ENCODE peak calls at places on chromosomes 16 and 17, in ten cellular contexts. V is amniotic stem cell; I is germinal center; Y is mucosa of gallbladder; L is NCI-H2171 treated with DMSO at 0.1 percent for 48 hours; H is Calu3; W is sigmoid colon; S is stimulated activated CD4-positive, alpha-beta T cell treated with anti-CD3 and anti-CD28 coated beads, Interleukin-1b, Interleukin-23, amount 100 ng/mL, for 1 hour; T is ACHN; J is stimulated activated CD8-positive, alpha-beta memory T cell treated with anti-CD3 and anti-CD28 coated beads, Interleukin-4, amount 100 ng/mL, for 4 hours. R is an unnamed sample.

GRCh38 chr16:53530046-53530445 is 27.0 kb upstream of the AKTIP start:
- DNase-seq in V (no peak), I (no peak), Y (no peak), L (peak), H (no peak), W (no peak), S (no peak), T (no peak), J (no peak), R (no peak)

GRCh38 chr17:36544320-36545092 is at the start of gene GGNBP2:
- DNase-seq in V (peak), I (peak), Y (peak), L (peak), H (peak), W (peak), S (peak), T (peak), J (peak), R (peak)

GRCh38 chr16:77548766-77549165 is 113.9 kb upstream of the ADAMTS18 start:
- DNase-seq in V (no peak), I (no peak), Y (no peak), L (no peak), H (no peak), W (no peak), S (no peak), T (no peak), J (no peak), R (no peak)

GRCh38 chr16:57977418-57978069 is 6.6 kb upstream of the CNGB1 start:
- DNase-seq in V (no peak), I (no peak), Y (no peak), L (no peak), H (no peak), W (no peak), S (no peak), T (peak), J (no peak), R (no peak)

GRCh38 chr17:78125976-78126894 is 2.3 kb downstream of the TMC6 start:
- DNase-seq in V (no peak), I (no peak), Y (no peak), L (peak), H (no peak), W (no peak), S (no peak), T (no peak), J (no peak), R (no peak)

GRCh38 chr16:8590811-8591210 is 500 bp upstream of the TMEM114 start:
- DNase-seq in V (no peak), I (no peak), Y (no peak), L (no peak), H (no peak), W (no peak), S (no peak), T (no peak), J (no peak), R (no peak)

GRCh38 chr17:52885882-52886281 is 727.4 kb upstream of the CA10 start:
- DNase-seq in V (no peak), I (no peak), Y (no peak), L (no peak), H (no peak), W (no peak), S (no peak), T (no peak), J (no peak), R (no peak)

GRCh38 chr16:23119570-23119969 is 29.7 kb downstream of the USP31 start:
- DNase-seq in V (no peak), I (no peak), Y (no peak), L (peak), H (no peak), W (no peak), S (no peak), T (no peak), J (no peak), R (no peak)

GRCh38 chr17:73316919-73317505 is 5.2 kb upstream of the CDC42EP4 start:
- DNase-seq in V (no peak), I (no peak), Y (no peak), L (peak), H (no peak), W (no peak), S (no peak), T (no peak), J (no peak), R (no peak)

GRCh38 chr17:38796451-38796850 is 2.9 kb downstream of the PIP4K2B start:
- DNase-seq in V (no peak), I (no peak), Y (no peak), L (no peak), H (no peak), W (no peak), S (no peak), T (no peak), J (no peak), R (no peak)

GRCh38 chr16:89700649-89701424 is 668 bp downstream of the SPATA2L start:
- DNase-seq in V (no peak), I (peak), Y (peak), L (peak), H (peak), W (no peak), S (no peak), T (peak), J (no peak), R (peak)

GRCh38 chr17:81096741-81097133 is 61.8 kb downstream of the BAIAP2 start:
- DNase-seq in V (no peak), I (no peak), Y (no peak), L (no peak), H (no peak), W (no peak), S (no peak), T (no peak), J (no peak), R (no peak)

GRCh38 chr17:7173687-7174602 is 5.2 kb downstream of the ASGR1 start:
- DNase-seq in V (no peak), I (peak), Y (peak), L (no peak), H (no peak), W (peak), S (peak), T (no peak), J (no peak), R (peak)

GRCh38 chr17:78665385-78665951 is 88.3 kb upstream of the DNAH17 start:
- DNase-seq in V (no peak), I (no peak), Y (no peak), L (no peak), H (no peak), W (no peak), S (no peak), T (no peak), J (no peak), R (no peak)

GRCh38 chr17:64259922-64260321 is 3.1 kb downstream of the TEX2 start:
- DNase-seq in V (no peak), I (no peak), Y (no peak), L (no peak), H (no peak), W (no peak), S (no peak), T (no peak), J (no peak), R (no peak)

GRCh38 chr17:14826361-14826760 is 438.8 kb downstream of the PMP22 start:
- DNase-seq in V (no peak), I (no peak), Y (no peak), L (no peak), H (no peak), W (no peak), S (no peak), T (no peak), J (no peak), R (no peak)

GRCh38 chr17:364766-365165 is 12.2 kb upstream of the RPH3AL start:
- DNase-seq in V (no peak), I (no peak), Y (no peak), L (no peak), H (no peak), W (peak), S (no peak), T (no peak), J (no peak), R (no peak)

GRCh38 chr16:35431829-35432663 is 1972.6 kb downstream of the TP53TG3F start:
- DNase-seq in V (no peak), I (no peak), Y (no peak), L (peak), H (peak), W (no peak), S (no peak), T (peak), J (no peak), R (no peak)

GRCh38 chr16:643050-643368 is 1.4 kb downstream of the MCRIP2 start:
- DNase-seq in V (no peak), I (no peak), Y (no peak), L (peak), H (no peak), W (no peak), S (no peak), T (no peak), J (no peak), R (no peak)

GRCh38 chr16:81385031-81385756 is 59.4 kb upstream of the CMIP start:
- DNase-seq in V (no peak), I (no peak), Y (no peak), L (no peak), H (no peak), W (no peak), S (no peak), T (no peak), J (no peak), R (no peak)

GRCh38 chr16:66649636-66650205 is 45.2 kb downstream of the CMTM3 start:
- DNase-seq in V (no peak), I (no peak), Y (no peak), L (no peak), H (no peak), W (peak), S (no peak), T (no peak), J (no peak), R (no peak)

GRCh38 chr16:80197790-80198201 is 343.0 kb upstream of the DYNLRB2 start:
- DNase-seq in V (peak), I (no peak), Y (peak), L (no peak), H (no peak), W (no peak), S (no peak), T (peak), J (no peak), R (no peak)

GRCh38 chr16:89720520-89720858 is 209 bp downstream of the VPS9D1 start:
- DNase-seq in V (no peak), I (no peak), Y (no peak), L (peak), H (peak), W (no peak), S (no peak), T (peak), J (no peak), R (no peak)

GRCh38 chr17:73814070-73814469 is 169.8 kb upstream of the SDK2 start:
- DNase-seq in V (no peak), I (no peak), Y (no peak), L (no peak), H (no peak), W (no peak), S (no peak), T (no peak), J (no peak), R (no peak)

GRCh38 chr17:31388351-31388750 is 3.1 kb upstream of the RAB11FIP4 start:
- DNase-seq in V (no peak), I (no peak), Y (no peak), L (no peak), H (no peak), W (no peak), S (no peak), T (no peak), J (no peak), R (no peak)

GRCh38 chr16:59368586-59368985 is 634.5 kb upstream of the GOT2 start:
- DNase-seq in V (no peak), I (no peak), Y (no peak), L (no peak), H (no peak), W (no peak), S (no peak), T (no peak), J (no peak), R (no peak)

GRCh38 chr16:20879175-20880053 is 20.7 kb downstream of the DCUN1D3 start:
- DNase-seq in V (no peak), I (no peak), Y (no peak), L (no peak), H (no peak), W (no peak), S (no peak), T (peak), J (no peak), R (no peak)

GRCh38 chr17:49646391-49647255 is 31.3 kb downstream of the SPOP start:
- DNase-seq in V (peak), I (no peak), Y (no peak), L (no peak), H (peak), W (peak), S (peak), T (peak), J (no peak), R (no peak)

GRCh38 chr16:68267612-68268405 is 3.5 kb downstream of the SLC7A6 start:
- DNase-seq in V (no peak), I (no peak), Y (no peak), L (peak), H (no peak), W (no peak), S (no peak), T (no peak), J (no peak), R (no peak)

GRCh38 chr17:83133302-83134121 is 54.1 kb downstream of the METRNL start:
- DNase-seq in V (peak), I (no peak), Y (no peak), L (no peak), H (no peak), W (peak), S (no peak), T (no peak), J (no peak), R (no peak)

GRCh38 chr17:77736721-77737120 is 221.8 kb upstream of the TNRC6C start:
- DNase-seq in V (no peak), I (no peak), Y (no peak), L (no peak), H (no peak), W (no peak), S (no peak), T (no peak), J (no peak), R (no peak)

GRCh38 chr16:19348578-19349315 is 63.2 kb downstream of the CLEC19A start:
- DNase-seq in V (no peak), I (no peak), Y (no peak), L (peak), H (no peak), W (no peak), S (no peak), T (no peak), J (no peak), R (no peak)

GRCh38 chr17:82062984-82063368 is 2.6 kb downstream of the DUS1L start:
- DNase-seq in V (no peak), I (no peak), Y (no peak), L (no peak), H (no peak), W (no peak), S (no peak), T (no peak), J (no peak), R (no peak)